ENCODE peak calls at places on chromosomes 5 and 9, in six cellular contexts. One of them, this sample, is unnamed.

GRCh38 chr9:115976726-115977125 is 176.9 kb upstream of the PAPPA start:
- DNase-seq in CD4-positive, alpha-beta T cell: no peak
- DNase-seq in hypothalamus: no peak
- DNase-seq in astrocyte of the spinal cord: no peak
- DNase-seq in GM04503: no peak
- DNase-seq in WTC11: no peak
- DNase-seq in this sample: no peak

GRCh38 chr5:31585519-31586270 is 53.2 kb upstream of the PDZD2 start:
- DNase-seq in CD4-positive, alpha-beta T cell: no peak
- DNase-seq in hypothalamus: no peak
- DNase-seq in astrocyte of the spinal cord: peak
- DNase-seq in GM04503: no peak
- DNase-seq in WTC11: no peak
- DNase-seq in this sample: no peak

GRCh38 chr9:2055203-2055658 is 40.1 kb downstream of the SMARCA2 start:
- DNase-seq in CD4-positive, alpha-beta T cell: no peak
- DNase-seq in hypothalamus: no peak
- DNase-seq in astrocyte of the spinal cord: peak
- DNase-seq in GM04503: no peak
- DNase-seq in WTC11: no peak
- DNase-seq in this sample: no peak

GRCh38 chr9:82385633-82386032 is 397.1 kb downstream of the SPATA31D1 start:
- DNase-seq in CD4-positive, alpha-beta T cell: no peak
- DNase-seq in hypothalamus: no peak
- DNase-seq in astrocyte of the spinal cord: no peak
- DNase-seq in GM04503: no peak
- DNase-seq in WTC11: no peak
- DNase-seq in this sample: no peak

GRCh38 chr9:121246821-121247511 is 21.0 kb upstream of the GSN start:
- DNase-seq in CD4-positive, alpha-beta T cell: no peak
- DNase-seq in hypothalamus: no peak
- DNase-seq in astrocyte of the spinal cord: peak
- DNase-seq in GM04503: peak
- DNase-seq in WTC11: no peak
- DNase-seq in this sample: no peak

GRCh38 chr9:132293145-132293721 is 61.6 kb downstream of the SETX start:
- DNase-seq in CD4-positive, alpha-beta T cell: no peak
- DNase-seq in hypothalamus: no peak
- DNase-seq in astrocyte of the spinal cord: no peak
- DNase-seq in GM04503: no peak
- DNase-seq in WTC11: no peak
- DNase-seq in this sample: no peak

GRCh38 chr5:30197662-30198061 is 995.8 kb upstream of the CDH6 start:
- DNase-seq in CD4-positive, alpha-beta T cell: no peak
- DNase-seq in hypothalamus: no peak
- DNase-seq in astrocyte of the spinal cord: no peak
- DNase-seq in GM04503: no peak
- DNase-seq in WTC11: no peak
- DNase-seq in this sample: no peak

GRCh38 chr5:173866249-173867172 is 21.6 kb upstream of the CPEB4 start:
- DNase-seq in CD4-positive, alpha-beta T cell: no peak
- DNase-seq in hypothalamus: peak
- DNase-seq in astrocyte of the spinal cord: no peak
- DNase-seq in GM04503: no peak
- DNase-seq in WTC11: no peak
- DNase-seq in this sample: no peak

GRCh38 chr5:110873773-110874437 is 135.1 kb downstream of the SLC25A46 start:
- DNase-seq in CD4-positive, alpha-beta T cell: no peak
- DNase-seq in hypothalamus: no peak
- DNase-seq in astrocyte of the spinal cord: no peak
- DNase-seq in GM04503: no peak
- DNase-seq in WTC11: no peak
- DNase-seq in this sample: no peak

GRCh38 chr9:133461975-133462374 is 2.2 kb downstream of the CACFD1 start:
- DNase-seq in CD4-positive, alpha-beta T cell: no peak
- DNase-seq in hypothalamus: no peak
- DNase-seq in astrocyte of the spinal cord: no peak
- DNase-seq in GM04503: no peak
- DNase-seq in WTC11: peak
- DNase-seq in this sample: no peak

GRCh38 chr9:36935768-36936497 is 98.1 kb downstream of the PAX5 start:
- DNase-seq in CD4-positive, alpha-beta T cell: no peak
- DNase-seq in hypothalamus: no peak
- DNase-seq in astrocyte of the spinal cord: no peak
- DNase-seq in GM04503: no peak
- DNase-seq in WTC11: no peak
- DNase-seq in this sample: no peak

GRCh38 chr9:131417264-131418142 is 23.6 kb downstream of the PRRC2B start:
- DNase-seq in CD4-positive, alpha-beta T cell: no peak
- DNase-seq in hypothalamus: no peak
- DNase-seq in astrocyte of the spinal cord: no peak
- DNase-seq in GM04503: no peak
- DNase-seq in WTC11: no peak
- DNase-seq in this sample: no peak

GRCh38 chr9:137367506-137368430 is 55.2 kb downstream of the EXD3 start:
- DNase-seq in CD4-positive, alpha-beta T cell: no peak
- DNase-seq in hypothalamus: no peak
- DNase-seq in astrocyte of the spinal cord: no peak
- DNase-seq in GM04503: no peak
- DNase-seq in WTC11: peak
- DNase-seq in this sample: no peak